ENCODE peak calls at places on chromosomes 1 and 21, in eight cellular contexts. K, U, B, C, E, D, I and P are unnamed samples.

GRCh38 chr1:59474496-59474895 is 177.6 kb downstream of the FGGY start:
- DNase-seq in C (no peak), E (no peak), I (no peak), D (no peak), K (no peak), B (no peak), U (no peak), P (no peak)

GRCh38 chr1:54973205-54973921 is 7.1 kb upstream of the TMEM61 start:
- DNase-seq in E (peak), B (no peak), I (peak), C (no peak), U (peak), D (no peak), K (no peak), P (no peak)

GRCh38 chr1:199176713-199177112 is 537.9 kb downstream of the PTPRC start:
- DNase-seq in C (no peak), D (no peak), K (no peak), I (no peak), B (no peak), U (no peak), E (no peak), P (no peak)

GRCh38 chr21:43893536-43894205 is 28.6 kb downstream of the AGPAT3 start:
- DNase-seq in K (peak), D (no peak), I (peak), C (no peak), U (no peak), E (no peak), B (no peak), P (no peak)

GRCh38 chr1:15370781-15371467 is 38.8 kb upstream of the EFHD2 start:
- DNase-seq in K (no peak), I (no peak), C (no peak), B (no peak), E (no peak), U (no peak), D (no peak), P (no peak)

GRCh38 chr1:225464851-225465792 is 37.3 kb upstream of the LBR start:
- DNase-seq in B (no peak), I (no peak), U (no peak), E (no peak), C (no peak), D (no peak), K (no peak), P (no peak)

GRCh38 chr1:32801096-32801713 is 16.0 kb downstream of the YARS1 start:
- DNase-seq in U (peak), K (no peak), I (no peak), C (peak), B (peak), D (no peak), E (no peak), P (no peak)

GRCh38 chr1:43140010-43140409 is 32.1 kb downstream of the EBNA1BP2 start:
- DNase-seq in E (no peak), K (no peak), B (no peak), I (no peak), U (no peak), C (no peak), D (no peak), P (no peak)

GRCh38 chr1:230798491-230798890 is 51.3 kb downstream of the CAPN9 start:
- DNase-seq in K (no peak), I (no peak), U (no peak), C (no peak), E (no peak), B (no peak), D (no peak), P (peak)

GRCh38 chr1:32289256-32289655 is 2.6 kb upstream of the HDAC1 start:
- DNase-seq in D (no peak), C (no peak), E (no peak), U (no peak), K (no peak), I (no peak), B (no peak), P (no peak)

GRCh38 chr1:219442575-219442974 is 170.3 kb downstream of the ZC3H11B start:
- DNase-seq in U (peak), D (no peak), B (no peak), C (peak), E (no peak), K (no peak), I (no peak), P (no peak)

GRCh38 chr1:94060720-94061119 is 60.2 kb downstream of the ABCA4 start:
- DNase-seq in I (no peak), B (no peak), C (no peak), E (no peak), D (no peak), U (no peak), K (no peak), P (no peak)

GRCh38 chr21:29523646-29524045 is 224.9 kb downstream of the BACH1 start:
- DNase-seq in U (no peak), I (no peak), E (no peak), D (no peak), K (no peak), B (no peak), C (no peak), P (no peak)